ENCODE peak calls at places on chromosome 5, in five cellular contexts. One of them, this sample, is unnamed.

GRCh38 chr5:85049020-85049419 is 664.3 kb upstream of the EDIL3 start:
- DNase-seq in fibroblast of mammary gland: peak
- DNase-seq in heart right ventricle: no peak
- DNase-seq in AG04450: peak
- DNase-seq in fibroblast of pulmonary artery: peak
- DNase-seq in this sample: peak

GRCh38 chr5:90017236-90017635 is 392.3 kb downstream of the CETN3 start:
- DNase-seq in fibroblast of mammary gland: no peak
- DNase-seq in heart right ventricle: no peak
- DNase-seq in AG04450: no peak
- DNase-seq in fibroblast of pulmonary artery: no peak
- DNase-seq in this sample: no peak

GRCh38 chr5:83718195-83718825 is 2.3 kb downstream of the HAPLN1 start:
- DNase-seq in fibroblast of mammary gland: peak
- DNase-seq in heart right ventricle: peak
- DNase-seq in AG04450: peak
- DNase-seq in fibroblast of pulmonary artery: peak
- DNase-seq in this sample: peak

GRCh38 chr5:128406863-128407262 is 131.2 kb downstream of the FBN2 start:
- DNase-seq in fibroblast of mammary gland: no peak
- DNase-seq in heart right ventricle: no peak
- DNase-seq in AG04450: no peak
- DNase-seq in fibroblast of pulmonary artery: no peak
- DNase-seq in this sample: no peak

GRCh38 chr5:175868348-175868723 is 3.0 kb upstream of the CPLX2 start:
- DNase-seq in fibroblast of mammary gland: no peak
- DNase-seq in heart right ventricle: no peak
- DNase-seq in AG04450: no peak
- DNase-seq in fibroblast of pulmonary artery: no peak
- DNase-seq in this sample: no peak

GRCh38 chr5:52788505-52788821 is 747 bp downstream of the ITGA1 start:
- DNase-seq in fibroblast of mammary gland: no peak
- DNase-seq in heart right ventricle: no peak
- DNase-seq in AG04450: no peak
- DNase-seq in fibroblast of pulmonary artery: no peak
- DNase-seq in this sample: no peak

GRCh38 chr5:35598707-35599370 is 18.8 kb upstream of the SPEF2 start:
- DNase-seq in fibroblast of mammary gland: no peak
- DNase-seq in heart right ventricle: no peak
- DNase-seq in AG04450: no peak
- DNase-seq in fibroblast of pulmonary artery: no peak
- DNase-seq in this sample: no peak

GRCh38 chr5:56048124-56048523 is 53.4 kb upstream of the IL6ST start:
- DNase-seq in fibroblast of mammary gland: no peak
- DNase-seq in heart right ventricle: no peak
- DNase-seq in AG04450: no peak
- DNase-seq in fibroblast of pulmonary artery: no peak
- DNase-seq in this sample: no peak

GRCh38 chr5:172868924-172869565 is 35.0 kb downstream of the ERGIC1 start:
- DNase-seq in fibroblast of mammary gland: peak
- DNase-seq in heart right ventricle: peak
- DNase-seq in AG04450: no peak
- DNase-seq in fibroblast of pulmonary artery: peak
- DNase-seq in this sample: peak

GRCh38 chr5:98827161-98827560 is 53.7 kb downstream of the RGMB start:
- DNase-seq in fibroblast of mammary gland: peak
- DNase-seq in heart right ventricle: no peak
- DNase-seq in AG04450: peak
- DNase-seq in fibroblast of pulmonary artery: peak
- DNase-seq in this sample: no peak

GRCh38 chr5:149121145-149121544 is 20.1 kb upstream of the ABLIM3 start:
- DNase-seq in fibroblast of mammary gland: no peak
- DNase-seq in heart right ventricle: no peak
- DNase-seq in AG04450: no peak
- DNase-seq in fibroblast of pulmonary artery: no peak
- DNase-seq in this sample: no peak

GRCh38 chr5:38794986-38795385 is 50.8 kb upstream of the OSMR start:
- DNase-seq in fibroblast of mammary gland: no peak
- DNase-seq in heart right ventricle: no peak
- DNase-seq in AG04450: no peak
- DNase-seq in fibroblast of pulmonary artery: no peak
- DNase-seq in this sample: no peak

GRCh38 chr5:146441896-146442295 is 5.2 kb upstream of the TCERG1 start:
- DNase-seq in fibroblast of mammary gland: no peak
- DNase-seq in heart right ventricle: no peak
- DNase-seq in AG04450: no peak
- DNase-seq in fibroblast of pulmonary artery: no peak
- DNase-seq in this sample: no peak

GRCh38 chr5:32326216-32326772 is 13.6 kb upstream of the MTMR12 start:
- DNase-seq in fibroblast of mammary gland: peak
- DNase-seq in heart right ventricle: no peak
- DNase-seq in AG04450: no peak
- DNase-seq in fibroblast of pulmonary artery: no peak
- DNase-seq in this sample: no peak

GRCh38 chr5:110053205-110053604 is 363.5 kb downstream of the MAN2A1 start:
- DNase-seq in fibroblast of mammary gland: peak
- DNase-seq in heart right ventricle: no peak
- DNase-seq in AG04450: no peak
- DNase-seq in fibroblast of pulmonary artery: no peak
- DNase-seq in this sample: no peak

GRCh38 chr5:173963867-173964429 is 25.0 kb upstream of the C5orf47 start:
- DNase-seq in fibroblast of mammary gland: no peak
- DNase-seq in heart right ventricle: no peak
- DNase-seq in AG04450: no peak
- DNase-seq in fibroblast of pulmonary artery: no peak
- DNase-seq in this sample: no peak

GRCh38 chr5:169547508-169547907 is 36.1 kb upstream of the SPDL1 start:
- DNase-seq in fibroblast of mammary gland: no peak
- DNase-seq in heart right ventricle: no peak
- DNase-seq in AG04450: no peak
- DNase-seq in fibroblast of pulmonary artery: no peak
- DNase-seq in this sample: no peak

GRCh38 chr5:34957299-34957698 is 27.9 kb downstream of the DNAJC21 start:
- DNase-seq in fibroblast of mammary gland: peak
- DNase-seq in heart right ventricle: no peak
- DNase-seq in AG04450: no peak
- DNase-seq in fibroblast of pulmonary artery: peak
- DNase-seq in this sample: peak

GRCh38 chr5:159156839-159157238 is 52.5 kb downstream of the RNF145 start:
- DNase-seq in fibroblast of mammary gland: peak
- DNase-seq in heart right ventricle: peak
- DNase-seq in AG04450: peak
- DNase-seq in fibroblast of pulmonary artery: peak
- DNase-seq in this sample: no peak

GRCh38 chr5:94614156-94614805 is 4.1 kb downstream of the KIAA0825 start:
- DNase-seq in fibroblast of mammary gland: no peak
- DNase-seq in heart right ventricle: no peak
- DNase-seq in AG04450: no peak
- DNase-seq in fibroblast of pulmonary artery: no peak
- DNase-seq in this sample: no peak

GRCh38 chr5:122291000-122291592 is 20.9 kb upstream of the SNCAIP start:
- DNase-seq in fibroblast of mammary gland: no peak
- DNase-seq in heart right ventricle: no peak
- DNase-seq in AG04450: no peak
- DNase-seq in fibroblast of pulmonary artery: no peak
- DNase-seq in this sample: no peak

GRCh38 chr5:172795401-172795977 is 24.5 kb upstream of the DUSP1 start:
- DNase-seq in fibroblast of mammary gland: peak
- DNase-seq in heart right ventricle: peak
- DNase-seq in AG04450: peak
- DNase-seq in fibroblast of pulmonary artery: peak
- DNase-seq in this sample: no peak

GRCh38 chr5:102796481-102796880 is 41.4 kb downstream of the PAM start:
- DNase-seq in fibroblast of mammary gland: peak
- DNase-seq in heart right ventricle: no peak
- DNase-seq in AG04450: no peak
- DNase-seq in fibroblast of pulmonary artery: no peak
- DNase-seq in this sample: no peak

GRCh38 chr5:53963958-53964357 is 346.4 kb downstream of the ARL15 start:
- DNase-seq in fibroblast of mammary gland: no peak
- DNase-seq in heart right ventricle: no peak
- DNase-seq in AG04450: no peak
- DNase-seq in fibroblast of pulmonary artery: no peak
- DNase-seq in this sample: no peak

GRCh38 chr5:37932450-37932849 is 92.6 kb upstream of the GDNF start:
- DNase-seq in fibroblast of mammary gland: no peak
- DNase-seq in heart right ventricle: no peak
- DNase-seq in AG04450: no peak
- DNase-seq in fibroblast of pulmonary artery: no peak
- DNase-seq in this sample: no peak

GRCh38 chr5:136212252-136212721 is 19.3 kb upstream of the SMIM32 start:
- DNase-seq in fibroblast of mammary gland: peak
- DNase-seq in heart right ventricle: peak
- DNase-seq in AG04450: no peak
- DNase-seq in fibroblast of pulmonary artery: peak
- DNase-seq in this sample: no peak

DNA sequence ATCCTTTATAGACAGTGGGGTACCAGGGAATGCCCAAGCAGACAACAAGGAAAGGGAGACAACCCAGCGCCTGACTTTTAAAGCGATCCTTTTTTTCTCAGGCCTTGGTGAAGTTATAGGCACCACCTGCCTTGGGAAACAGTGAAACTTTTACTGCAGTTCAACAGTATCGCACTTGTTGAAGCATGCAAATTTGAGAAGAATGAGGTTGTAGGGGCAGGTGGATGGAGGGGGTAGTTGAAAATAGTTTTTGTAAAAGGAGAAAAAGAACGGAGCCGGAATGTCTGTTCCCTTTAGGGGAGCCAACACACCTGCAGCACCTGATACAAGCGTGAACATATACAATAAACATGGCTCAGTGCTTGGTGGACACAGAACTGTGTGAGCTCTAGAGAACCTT is 190.2 kb upstream of the NR3C1 start:
- DNase-seq in fibroblast of mammary gland: no peak
- DNase-seq in heart right ventricle: no peak
- DNase-seq in AG04450: no peak
- DNase-seq in fibroblast of pulmonary artery: no peak
- DNase-seq in this sample: no peak
- H3K4me3 ChIP-seq in fibroblast of mammary gland: no peak
- H3K4me3 ChIP-seq in heart right ventricle: no peak
- H3K4me3 ChIP-seq in AG04450: no peak
- H3K4me3 ChIP-seq in fibroblast of pulmonary artery: no peak
- H3K4me3 ChIP-seq in this sample: no peak

DNA sequence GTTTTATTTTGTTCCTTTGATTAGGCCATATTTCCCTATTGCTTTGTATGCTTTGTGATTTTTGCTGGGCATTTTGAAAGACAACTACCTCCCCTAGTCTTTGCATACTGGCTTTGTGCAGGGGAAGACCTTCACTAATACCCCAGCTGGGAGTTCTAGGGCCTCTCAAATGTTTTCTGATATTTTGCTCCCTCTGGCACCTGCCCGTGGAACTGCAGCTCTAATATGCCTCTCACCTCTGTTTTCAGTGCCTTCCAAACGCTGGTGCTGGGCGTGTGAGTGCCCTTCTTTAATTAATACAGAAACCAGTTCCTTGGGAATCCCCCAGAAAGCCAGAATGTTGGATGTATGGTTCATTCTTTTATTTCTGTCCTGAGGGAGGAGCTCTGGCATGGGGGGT is 204.5 kb downstream of the COMMD10 start:
- DNase-seq in fibroblast of mammary gland: no peak
- DNase-seq in heart right ventricle: no peak
- DNase-seq in AG04450: no peak
- DNase-seq in fibroblast of pulmonary artery: no peak
- DNase-seq in this sample: no peak
- TF ChIP-seq CTCF in fibroblast of mammary gland: peak
- TF ChIP-seq CTCF in heart right ventricle: no peak
- TF ChIP-seq CTCF in AG04450: peak
- TF ChIP-seq CTCF in fibroblast of pulmonary artery: no peak
- TF ChIP-seq CTCF in this sample: no peak

GRCh38 chr5:141915881-141916336 is 7.8 kb upstream of the DELE1 start:
- DNase-seq in fibroblast of mammary gland: no peak
- DNase-seq in heart right ventricle: peak
- DNase-seq in AG04450: no peak
- DNase-seq in fibroblast of pulmonary artery: no peak
- DNase-seq in this sample: no peak

GRCh38 chr5:141914797-141915196 is 8.9 kb upstream of the DELE1 start:
- DNase-seq in fibroblast of mammary gland: no peak
- DNase-seq in heart right ventricle: no peak
- DNase-seq in AG04450: no peak
- DNase-seq in fibroblast of pulmonary artery: no peak
- DNase-seq in this sample: no peak

GRCh38 chr5:141913560-141913959 is 10.1 kb upstream of the DELE1 start:
- DNase-seq in fibroblast of mammary gland: no peak
- DNase-seq in heart right ventricle: no peak
- DNase-seq in AG04450: no peak
- DNase-seq in fibroblast of pulmonary artery: no peak
- DNase-seq in this sample: no peak

GRCh38 chr5:141916522-141916921 is 7.1 kb upstream of the DELE1 start:
- DNase-seq in fibroblast of mammary gland: no peak
- DNase-seq in heart right ventricle: no peak
- DNase-seq in AG04450: no peak
- DNase-seq in fibroblast of pulmonary artery: no peak
- DNase-seq in this sample: no peak

DNA sequence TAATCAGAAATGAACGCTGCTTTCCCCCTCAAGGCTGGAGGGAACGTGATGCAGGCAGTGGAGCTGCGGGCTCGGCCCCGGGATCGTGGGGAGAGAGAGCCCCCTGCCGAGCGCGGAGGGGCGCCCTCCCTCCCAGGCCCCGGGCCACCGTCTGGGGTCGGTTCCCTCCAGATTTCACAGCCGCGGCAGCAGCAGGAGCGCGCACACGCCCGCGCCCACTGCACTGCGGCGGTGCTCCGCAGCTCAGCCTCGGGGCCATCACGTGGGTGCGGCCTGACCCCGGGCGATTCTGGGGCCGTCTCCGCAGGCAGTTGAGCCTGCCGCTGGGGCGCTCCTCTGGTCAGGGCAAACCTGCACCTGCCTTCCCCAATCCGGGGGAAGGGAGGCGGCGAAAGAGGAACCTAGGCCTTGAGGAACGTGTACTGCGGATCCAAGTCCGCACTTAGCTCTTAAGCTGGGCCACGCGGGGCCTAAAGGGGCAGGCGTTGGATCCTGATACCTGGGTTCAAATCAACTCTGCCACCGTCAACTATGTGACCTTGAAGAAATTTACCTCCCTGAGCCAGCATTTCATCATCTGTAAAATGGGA is 9.4 kb upstream of the DELE1 start:
- DNase-seq in fibroblast of mammary gland: no peak
- DNase-seq in heart right ventricle: peak
- DNase-seq in AG04450: no peak
- DNase-seq in fibroblast of pulmonary artery: peak
- DNase-seq in this sample: no peak
- H3K4me3 ChIP-seq in fibroblast of mammary gland: peak
- H3K4me3 ChIP-seq in heart right ventricle: peak
- H3K4me3 ChIP-seq in AG04450: peak
- H3K4me3 ChIP-seq in fibroblast of pulmonary artery: peak
- H3K4me3 ChIP-seq in this sample: peak

DNA sequence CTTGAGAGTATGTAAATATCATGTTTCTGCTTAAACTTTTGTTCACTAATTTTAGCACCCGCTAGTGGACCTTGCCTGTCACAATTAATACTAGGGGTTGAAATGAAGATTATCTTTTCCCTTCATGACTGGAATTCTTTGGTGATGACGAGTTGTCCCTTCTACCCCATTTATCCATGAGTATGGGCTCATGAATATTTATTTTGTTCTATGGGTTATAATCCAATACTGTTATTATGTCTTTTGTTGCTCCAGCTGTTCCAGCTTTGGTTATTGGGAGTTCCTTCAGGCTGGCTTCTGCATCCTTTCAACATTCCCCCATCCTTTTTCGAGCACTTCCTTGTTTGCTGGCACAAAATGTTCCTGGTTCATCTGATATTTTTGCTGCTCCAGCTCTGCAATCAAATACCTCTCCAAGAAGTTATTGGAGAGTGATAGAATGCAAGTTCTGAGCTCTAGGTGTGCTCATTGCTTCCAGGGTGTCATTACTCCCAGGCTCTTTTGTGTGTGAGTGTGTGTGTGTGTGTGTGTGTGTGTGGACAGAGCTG is 19.7 kb upstream of the ARHGEF28 start:
- DNase-seq in fibroblast of mammary gland: no peak
- DNase-seq in heart right ventricle: no peak
- DNase-seq in AG04450: no peak
- DNase-seq in fibroblast of pulmonary artery: no peak
- DNase-seq in this sample: no peak
- TF ChIP-seq CTCF in fibroblast of mammary gland: no peak
- TF ChIP-seq CTCF in heart right ventricle: no peak
- TF ChIP-seq CTCF in AG04450: peak
- TF ChIP-seq CTCF in fibroblast of pulmonary artery: no peak
- TF ChIP-seq CTCF in this sample: no peak